ENCODE peak calls at places on chromosome 16, in ten cellular contexts. One of them, this sample, is unnamed.
A peak's percentile ranks its signal among the peaks of the same experiment; 100 is the strongest.

GRCh38 chr16:2224183-2224486 is 744 bp downstream of the E4F1 start:
- DNase-seq in NCI-H460: peak; percentile 30
- DNase-seq in Caki2: no peak
- DNase-seq in amygdala: no peak
- DNase-seq in HS-27A: no peak
- DNase-seq in renal cortical epithelial cell: peak; percentile 25
- DNase-seq in right cardiac atrium: no peak
- DNase-seq in HTR-8/SVneo: no peak
- DNase-seq in GM04504: peak; percentile 32
- DNase-seq in ACHN: no peak
- DNase-seq in this sample: no peak

GRCh38 chr16:66720766-66721165 is 24.2 kb upstream of the CMTM4 start:
- DNase-seq in NCI-H460: no peak
- DNase-seq in Caki2: peak; percentile 38
- DNase-seq in amygdala: no peak
- DNase-seq in HS-27A: no peak
- DNase-seq in renal cortical epithelial cell: peak; percentile 38
- DNase-seq in right cardiac atrium: no peak
- DNase-seq in HTR-8/SVneo: no peak
- DNase-seq in GM04504: no peak
- DNase-seq in ACHN: no peak
- DNase-seq in this sample: no peak

GRCh38 chr16:78571880-78572279 is 472.4 kb downstream of the WWOX start:
- DNase-seq in NCI-H460: no peak
- DNase-seq in Caki2: no peak
- DNase-seq in amygdala: no peak
- DNase-seq in HS-27A: no peak
- DNase-seq in renal cortical epithelial cell: no peak
- DNase-seq in right cardiac atrium: no peak
- DNase-seq in HTR-8/SVneo: no peak
- DNase-seq in GM04504: no peak
- DNase-seq in ACHN: no peak
- DNase-seq in this sample: no peak

GRCh38 chr16:55297910-55298175 is 26.2 kb upstream of the IRX6 start:
- DNase-seq in NCI-H460: no peak
- DNase-seq in Caki2: peak; percentile 55
- DNase-seq in amygdala: no peak
- DNase-seq in HS-27A: peak; percentile 5
- DNase-seq in renal cortical epithelial cell: peak; percentile 75
- DNase-seq in right cardiac atrium: no peak
- DNase-seq in HTR-8/SVneo: no peak
- DNase-seq in GM04504: peak; percentile 15
- DNase-seq in ACHN: peak; percentile 42
- DNase-seq in this sample: no peak

GRCh38 chr16:70253291-70254094 is 1.8 kb upstream of the EXOSC6 start:
- DNase-seq in NCI-H460: peak; percentile 18
- DNase-seq in Caki2: peak; percentile 25
- DNase-seq in amygdala: no peak
- DNase-seq in HS-27A: peak; percentile 27
- DNase-seq in renal cortical epithelial cell: peak; percentile 33
- DNase-seq in right cardiac atrium: no peak
- DNase-seq in HTR-8/SVneo: peak; percentile 43
- DNase-seq in GM04504: no peak
- DNase-seq in ACHN: peak; percentile 69
- DNase-seq in this sample: peak; percentile 63

GRCh38 chr16:51121850-51122249 is 29.2 kb downstream of the SALL1 start:
- DNase-seq in NCI-H460: no peak
- DNase-seq in Caki2: no peak
- DNase-seq in amygdala: no peak
- DNase-seq in HS-27A: no peak
- DNase-seq in renal cortical epithelial cell: no peak
- DNase-seq in right cardiac atrium: no peak
- DNase-seq in HTR-8/SVneo: no peak
- DNase-seq in GM04504: no peak
- DNase-seq in ACHN: no peak
- DNase-seq in this sample: no peak

GRCh38 chr16:6573577-6573976 is 759.1 kb upstream of the RBFOX1 start:
- DNase-seq in NCI-H460: no peak
- DNase-seq in Caki2: no peak
- DNase-seq in amygdala: peak; percentile 35
- DNase-seq in HS-27A: no peak
- DNase-seq in renal cortical epithelial cell: no peak
- DNase-seq in right cardiac atrium: no peak
- DNase-seq in HTR-8/SVneo: no peak
- DNase-seq in GM04504: no peak
- DNase-seq in ACHN: no peak
- DNase-seq in this sample: peak; percentile 72

GRCh38 chr16:4115209-4115940 is 867 bp downstream of the ADCY9 start:
- DNase-seq in NCI-H460: peak; percentile 32
- DNase-seq in Caki2: peak; percentile 30
- DNase-seq in amygdala: no peak
- DNase-seq in HS-27A: no peak
- DNase-seq in renal cortical epithelial cell: no peak
- DNase-seq in right cardiac atrium: peak; percentile 83
- DNase-seq in HTR-8/SVneo: peak; percentile 59
- DNase-seq in GM04504: no peak
- DNase-seq in ACHN: peak; percentile 71
- DNase-seq in this sample: peak; percentile 73

GRCh38 chr16:47431960-47432359 is 28.9 kb downstream of the ITFG1 start:
- DNase-seq in NCI-H460: no peak
- DNase-seq in Caki2: no peak
- DNase-seq in amygdala: no peak
- DNase-seq in HS-27A: no peak
- DNase-seq in renal cortical epithelial cell: no peak
- DNase-seq in right cardiac atrium: no peak
- DNase-seq in HTR-8/SVneo: no peak
- DNase-seq in GM04504: no peak
- DNase-seq in ACHN: no peak
- DNase-seq in this sample: no peak

GRCh38 chr16:12113581-12114375 is 137.2 kb downstream of the SNX29 start:
- DNase-seq in NCI-H460: no peak
- DNase-seq in Caki2: no peak
- DNase-seq in amygdala: no peak
- DNase-seq in HS-27A: no peak
- DNase-seq in renal cortical epithelial cell: peak; percentile 24
- DNase-seq in right cardiac atrium: no peak
- DNase-seq in HTR-8/SVneo: no peak
- DNase-seq in GM04504: peak; percentile 78
- DNase-seq in ACHN: no peak
- DNase-seq in this sample: peak; percentile 50

GRCh38 chr16:71929048-71929447 is 33.7 kb downstream of the IST1 start:
- DNase-seq in NCI-H460: no peak
- DNase-seq in Caki2: peak; percentile 62
- DNase-seq in amygdala: no peak
- DNase-seq in HS-27A: no peak
- DNase-seq in renal cortical epithelial cell: no peak
- DNase-seq in right cardiac atrium: no peak
- DNase-seq in HTR-8/SVneo: no peak
- DNase-seq in GM04504: peak; percentile 34
- DNase-seq in ACHN: peak; percentile 12
- DNase-seq in this sample: no peak

GRCh38 chr16:72188512-72188911 is 16.6 kb upstream of the PMFBP1 start:
- DNase-seq in NCI-H460: no peak
- DNase-seq in Caki2: no peak
- DNase-seq in amygdala: no peak
- DNase-seq in HS-27A: no peak
- DNase-seq in renal cortical epithelial cell: no peak
- DNase-seq in right cardiac atrium: no peak
- DNase-seq in HTR-8/SVneo: no peak
- DNase-seq in GM04504: no peak
- DNase-seq in ACHN: no peak
- DNase-seq in this sample: no peak

GRCh38 chr16:81745704-81746558 is 33.2 kb upstream of the PLCG2 start:
- DNase-seq in NCI-H460: peak; percentile 46
- DNase-seq in Caki2: peak; percentile 63
- DNase-seq in amygdala: peak; percentile 24
- DNase-seq in HS-27A: no peak
- DNase-seq in renal cortical epithelial cell: peak; percentile 33
- DNase-seq in right cardiac atrium: peak; percentile 88
- DNase-seq in HTR-8/SVneo: peak; percentile 92
- DNase-seq in GM04504: peak; percentile 13
- DNase-seq in ACHN: peak; percentile 38
- DNase-seq in this sample: peak; percentile 75

GRCh38 chr16:47493358-47494337 is 32.5 kb downstream of the PHKB start:
- DNase-seq in NCI-H460: no peak
- DNase-seq in Caki2: no peak
- DNase-seq in amygdala: no peak
- DNase-seq in HS-27A: no peak
- DNase-seq in renal cortical epithelial cell: no peak
- DNase-seq in right cardiac atrium: no peak
- DNase-seq in HTR-8/SVneo: no peak
- DNase-seq in GM04504: no peak
- DNase-seq in ACHN: no peak
- DNase-seq in this sample: no peak

This sample was measured in glutamatergic neuron.